ENCODE peak calls at places on chromosomes 12 and 14, in seven cellular contexts. One of them, this sample, is unnamed.
A peak's percentile ranks its signal among the peaks of the same experiment; 100 is the strongest.

GRCh38 chr12:14935031-14935430 is 3.3 kb downstream of the ERP27 start:
- DNase-seq in iPS DF 19.7: no peak
- DNase-seq in activated T-helper 1 cell treated with Interleukin-2 at 50 U/mL for 16 hours: no peak
- DNase-seq in neural crest cell: no peak
- DNase-seq in amniotic stem cell: no peak
- DNase-seq in DMS53: peak; percentile 83
- DNase-seq in stimulated activated CD4-positive, alpha-beta T cell treated with anti-CD3 and anti-CD28 coated beads, Interleukin-2, amount 100 ng/mL, for 24 hours: no peak
- DNase-seq in this sample: no peak

GRCh38 chr12:47862157-47862556 is 42.5 kb upstream of the HDAC7 start:
- DNase-seq in iPS DF 19.7: no peak
- DNase-seq in activated T-helper 1 cell treated with Interleukin-2 at 50 U/mL for 16 hours: no peak
- DNase-seq in neural crest cell: no peak
- DNase-seq in amniotic stem cell: no peak
- DNase-seq in DMS53: no peak
- DNase-seq in stimulated activated CD4-positive, alpha-beta T cell treated with anti-CD3 and anti-CD28 coated beads, Interleukin-2, amount 100 ng/mL, for 24 hours: no peak
- DNase-seq in this sample: no peak

GRCh38 chr12:129531004-129531403 is 372.8 kb downstream of the TMEM132D start:
- DNase-seq in iPS DF 19.7: peak; percentile 23
- DNase-seq in activated T-helper 1 cell treated with Interleukin-2 at 50 U/mL for 16 hours: no peak
- DNase-seq in neural crest cell: no peak
- DNase-seq in amniotic stem cell: no peak
- DNase-seq in DMS53: peak; percentile 96
- DNase-seq in stimulated activated CD4-positive, alpha-beta T cell treated with anti-CD3 and anti-CD28 coated beads, Interleukin-2, amount 100 ng/mL, for 24 hours: no peak
- DNase-seq in this sample: no peak

GRCh38 chr14:102500190-102500661 is 9.3 kb downstream of the ANKRD9 start:
- DNase-seq in iPS DF 19.7: no peak
- DNase-seq in activated T-helper 1 cell treated with Interleukin-2 at 50 U/mL for 16 hours: no peak
- DNase-seq in neural crest cell: no peak
- DNase-seq in amniotic stem cell: no peak
- DNase-seq in DMS53: no peak
- DNase-seq in stimulated activated CD4-positive, alpha-beta T cell treated with anti-CD3 and anti-CD28 coated beads, Interleukin-2, amount 100 ng/mL, for 24 hours: no peak
- DNase-seq in this sample: peak; percentile 65

GRCh38 chr12:49019120-49019430 is 499 bp upstream of the PRKAG1 start:
- DNase-seq in iPS DF 19.7: no peak
- DNase-seq in activated T-helper 1 cell treated with Interleukin-2 at 50 U/mL for 16 hours: no peak
- DNase-seq in neural crest cell: no peak
- DNase-seq in amniotic stem cell: no peak
- DNase-seq in DMS53: no peak
- DNase-seq in stimulated activated CD4-positive, alpha-beta T cell treated with anti-CD3 and anti-CD28 coated beads, Interleukin-2, amount 100 ng/mL, for 24 hours: no peak
- DNase-seq in this sample: no peak

GRCh38 chr14:55333785-55334485 is 62.7 kb downstream of the FBXO34 start:
- DNase-seq in iPS DF 19.7: no peak
- DNase-seq in activated T-helper 1 cell treated with Interleukin-2 at 50 U/mL for 16 hours: no peak
- DNase-seq in neural crest cell: no peak
- DNase-seq in amniotic stem cell: no peak
- DNase-seq in DMS53: no peak
- DNase-seq in stimulated activated CD4-positive, alpha-beta T cell treated with anti-CD3 and anti-CD28 coated beads, Interleukin-2, amount 100 ng/mL, for 24 hours: no peak
- DNase-seq in this sample: peak; percentile 81

GRCh38 chr12:26823391-26823790 is 9.6 kb downstream of the ITPR2 start:
- DNase-seq in iPS DF 19.7: no peak
- DNase-seq in activated T-helper 1 cell treated with Interleukin-2 at 50 U/mL for 16 hours: no peak
- DNase-seq in neural crest cell: no peak
- DNase-seq in amniotic stem cell: no peak
- DNase-seq in DMS53: peak; percentile 27
- DNase-seq in stimulated activated CD4-positive, alpha-beta T cell treated with anti-CD3 and anti-CD28 coated beads, Interleukin-2, amount 100 ng/mL, for 24 hours: no peak
- DNase-seq in this sample: peak; percentile 51

GRCh38 chr14:51298895-51299294 is 58.8 kb downstream of the TMX1 start:
- DNase-seq in iPS DF 19.7: no peak
- DNase-seq in activated T-helper 1 cell treated with Interleukin-2 at 50 U/mL for 16 hours: no peak
- DNase-seq in neural crest cell: no peak
- DNase-seq in amniotic stem cell: no peak
- DNase-seq in DMS53: no peak
- DNase-seq in stimulated activated CD4-positive, alpha-beta T cell treated with anti-CD3 and anti-CD28 coated beads, Interleukin-2, amount 100 ng/mL, for 24 hours: no peak
- DNase-seq in this sample: peak; percentile 53

GRCh38 chr12:2691001-2691339 is 103.8 kb upstream of the FKBP4 start:
- DNase-seq in iPS DF 19.7: no peak
- DNase-seq in activated T-helper 1 cell treated with Interleukin-2 at 50 U/mL for 16 hours: peak; percentile 39
- DNase-seq in neural crest cell: peak; percentile 55
- DNase-seq in amniotic stem cell: no peak
- DNase-seq in DMS53: peak; percentile 47
- DNase-seq in stimulated activated CD4-positive, alpha-beta T cell treated with anti-CD3 and anti-CD28 coated beads, Interleukin-2, amount 100 ng/mL, for 24 hours: peak; percentile 56
- DNase-seq in this sample: peak; percentile 7

GRCh38 chr12:11756523-11756922 is 107.0 kb downstream of the ETV6 start:
- DNase-seq in iPS DF 19.7: no peak
- DNase-seq in activated T-helper 1 cell treated with Interleukin-2 at 50 U/mL for 16 hours: no peak
- DNase-seq in neural crest cell: no peak
- DNase-seq in amniotic stem cell: no peak
- DNase-seq in DMS53: no peak
- DNase-seq in stimulated activated CD4-positive, alpha-beta T cell treated with anti-CD3 and anti-CD28 coated beads, Interleukin-2, amount 100 ng/mL, for 24 hours: no peak
- DNase-seq in this sample: no peak